ENCODE peak calls at places on chromosomes 1 and 21, in four cellular contexts. One of them, this sample, is unnamed.

GRCh38 chr21:45993210-45994085 is 11.9 kb downstream of the COL6A1 start:
- DNase-seq in AG10803: no peak
- DNase-seq in endodermal cell: peak
- DNase-seq in fibroblast of the aortic adventitia: no peak
- DNase-seq in this sample: no peak

GRCh38 chr1:180167721-180168467 is 13.2 kb downstream of the QSOX1 start:
- DNase-seq in AG10803: no peak
- DNase-seq in endodermal cell: peak
- DNase-seq in fibroblast of the aortic adventitia: no peak
- DNase-seq in this sample: no peak

GRCh38 chr1:206631085-206631509 is 4.2 kb upstream of the DYRK3 start:
- DNase-seq in endodermal cell: peak
- DNase-seq in fibroblast of the aortic adventitia: peak
- DNase-seq in AG10803: peak
- DNase-seq in this sample: peak

GRCh38 chr1:30631700-30632099 is 91.7 kb downstream of the MATN1 start:
- DNase-seq in endodermal cell: no peak
- DNase-seq in AG10803: no peak
- DNase-seq in fibroblast of the aortic adventitia: no peak
- DNase-seq in this sample: no peak

GRCh38 chr21:23452384-23453083 is 2154.7 kb downstream of the MRPL39 start:
- DNase-seq in fibroblast of the aortic adventitia: no peak
- DNase-seq in AG10803: no peak
- DNase-seq in endodermal cell: peak
- DNase-seq in this sample: no peak

GRCh38 chr1:150596095-150596892 is 16.9 kb upstream of the MCL1 start:
- DNase-seq in endodermal cell: no peak
- DNase-seq in AG10803: peak
- DNase-seq in fibroblast of the aortic adventitia: peak
- DNase-seq in this sample: peak

GRCh38 chr1:2228684-2229031 is 539 bp downstream of the SKI start:
- DNase-seq in endodermal cell: peak
- DNase-seq in AG10803: peak
- DNase-seq in fibroblast of the aortic adventitia: no peak
- DNase-seq in this sample: no peak

GRCh38 chr1:77889240-77889637 is 815 bp downstream of the NEXN start:
- DNase-seq in AG10803: peak
- DNase-seq in endodermal cell: no peak
- DNase-seq in fibroblast of the aortic adventitia: peak
- DNase-seq in this sample: peak

GRCh38 chr1:117654485-117655219 is 48.8 kb downstream of the TENT5C start:
- DNase-seq in endodermal cell: no peak
- DNase-seq in AG10803: no peak
- DNase-seq in fibroblast of the aortic adventitia: no peak
- DNase-seq in this sample: no peak

GRCh38 chr1:240803151-240803550 is 191.2 kb upstream of the GREM2 start:
- DNase-seq in AG10803: peak
- DNase-seq in endodermal cell: no peak
- DNase-seq in fibroblast of the aortic adventitia: peak
- DNase-seq in this sample: peak

GRCh38 chr1:48006318-48006717 is 9.1 kb upstream of the TRABD2B start:
- DNase-seq in fibroblast of the aortic adventitia: no peak
- DNase-seq in AG10803: no peak
- DNase-seq in endodermal cell: no peak
- DNase-seq in this sample: no peak

GRCh38 chr21:29416268-29416667 is 117.5 kb downstream of the BACH1 start:
- DNase-seq in endodermal cell: no peak
- DNase-seq in fibroblast of the aortic adventitia: no peak
- DNase-seq in AG10803: no peak
- DNase-seq in this sample: peak

GRCh38 chr1:229028509-229028908 is 242.4 kb upstream of the RAB4A start:
- DNase-seq in AG10803: no peak
- DNase-seq in endodermal cell: no peak
- DNase-seq in fibroblast of the aortic adventitia: no peak
- DNase-seq in this sample: no peak

GRCh38 chr21:46474365-46474764 is 15.7 kb downstream of the DIP2A start:
- DNase-seq in endodermal cell: no peak
- DNase-seq in fibroblast of the aortic adventitia: no peak
- DNase-seq in AG10803: no peak
- DNase-seq in this sample: no peak

GRCh38 chr1:84300991-84301758 is at the start of gene SAMD13:
- DNase-seq in endodermal cell: no peak
- DNase-seq in AG10803: peak
- DNase-seq in fibroblast of the aortic adventitia: peak
- DNase-seq in this sample: peak

GRCh38 chr21:45019076-45019886 is 55.1 kb upstream of the ADARB1 start:
- DNase-seq in AG10803: peak
- DNase-seq in fibroblast of the aortic adventitia: no peak
- DNase-seq in endodermal cell: no peak
- DNase-seq in this sample: no peak

DNA sequence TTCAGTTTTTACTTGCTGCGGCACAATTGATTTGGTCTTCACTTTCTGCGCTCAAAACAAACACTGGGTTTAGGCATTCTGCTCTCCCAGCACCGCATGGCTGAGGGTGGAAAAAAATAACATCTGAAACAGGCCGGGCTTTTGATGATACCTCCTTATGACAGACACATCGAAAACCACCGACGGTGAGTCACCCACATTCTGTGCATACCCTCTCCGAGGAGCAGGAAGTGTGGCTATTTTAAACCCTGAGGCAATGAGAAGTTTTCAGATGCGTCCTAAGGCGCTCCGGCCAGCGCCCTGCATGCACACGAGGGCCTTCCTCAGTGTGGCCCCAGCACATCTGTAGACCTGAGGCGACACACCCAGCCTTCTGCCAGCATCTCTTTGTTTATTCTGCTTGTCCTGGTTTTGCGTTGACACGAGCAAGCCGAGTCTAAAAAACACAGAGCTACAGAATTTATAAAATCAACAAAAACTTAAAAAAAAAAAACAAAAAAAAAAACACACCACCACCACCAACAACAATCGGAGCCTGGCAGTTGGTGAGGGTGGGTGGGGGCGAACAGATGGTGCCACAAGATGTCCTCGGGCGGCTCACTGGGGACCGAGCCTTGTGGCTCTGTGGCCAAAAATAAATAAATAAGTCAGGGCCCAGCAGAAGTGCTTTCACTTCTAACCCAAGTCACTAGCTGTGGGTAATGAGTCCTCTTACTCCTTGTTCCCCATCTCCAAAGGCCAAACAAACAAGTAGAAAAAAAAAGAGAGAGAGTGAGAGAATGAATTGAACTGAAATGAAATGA is 162.6 kb upstream of the IRF2BP2 start:
- DNase-seq in AG10803: peak
- DNase-seq in endodermal cell: peak
- DNase-seq in fibroblast of the aortic adventitia: peak
- DNase-seq in this sample: peak
- H3K4me3 ChIP-seq in AG10803: no peak
- H3K4me3 ChIP-seq in endodermal cell: no peak
- H3K4me3 ChIP-seq in fibroblast of the aortic adventitia: no peak
- H3K4me3 ChIP-seq in this sample: no peak

GRCh38 chr1:16615253-16616252 is 2.2 kb upstream of the NBPF1 start:
- DNase-seq in AG10803: no peak
- DNase-seq in endodermal cell: peak
- DNase-seq in fibroblast of the aortic adventitia: no peak
- DNase-seq in this sample: no peak

GRCh38 chr1:16612332-16613172 is 812 bp downstream of the NBPF1 start:
- DNase-seq in endodermal cell: peak
- DNase-seq in AG10803: peak
- DNase-seq in fibroblast of the aortic adventitia: peak
- DNase-seq in this sample: peak

GRCh38 chr1:16617101-16617727 is 3.9 kb upstream of the NBPF1 start:
- DNase-seq in AG10803: no peak
- DNase-seq in endodermal cell: peak
- DNase-seq in fibroblast of the aortic adventitia: no peak
- DNase-seq in this sample: no peak

GRCh38 chr1:16614361-16615252 is 1.2 kb upstream of the NBPF1 start:
- DNase-seq in endodermal cell: peak
- DNase-seq in fibroblast of the aortic adventitia: no peak
- DNase-seq in AG10803: no peak
- DNase-seq in this sample: no peak

DNA sequence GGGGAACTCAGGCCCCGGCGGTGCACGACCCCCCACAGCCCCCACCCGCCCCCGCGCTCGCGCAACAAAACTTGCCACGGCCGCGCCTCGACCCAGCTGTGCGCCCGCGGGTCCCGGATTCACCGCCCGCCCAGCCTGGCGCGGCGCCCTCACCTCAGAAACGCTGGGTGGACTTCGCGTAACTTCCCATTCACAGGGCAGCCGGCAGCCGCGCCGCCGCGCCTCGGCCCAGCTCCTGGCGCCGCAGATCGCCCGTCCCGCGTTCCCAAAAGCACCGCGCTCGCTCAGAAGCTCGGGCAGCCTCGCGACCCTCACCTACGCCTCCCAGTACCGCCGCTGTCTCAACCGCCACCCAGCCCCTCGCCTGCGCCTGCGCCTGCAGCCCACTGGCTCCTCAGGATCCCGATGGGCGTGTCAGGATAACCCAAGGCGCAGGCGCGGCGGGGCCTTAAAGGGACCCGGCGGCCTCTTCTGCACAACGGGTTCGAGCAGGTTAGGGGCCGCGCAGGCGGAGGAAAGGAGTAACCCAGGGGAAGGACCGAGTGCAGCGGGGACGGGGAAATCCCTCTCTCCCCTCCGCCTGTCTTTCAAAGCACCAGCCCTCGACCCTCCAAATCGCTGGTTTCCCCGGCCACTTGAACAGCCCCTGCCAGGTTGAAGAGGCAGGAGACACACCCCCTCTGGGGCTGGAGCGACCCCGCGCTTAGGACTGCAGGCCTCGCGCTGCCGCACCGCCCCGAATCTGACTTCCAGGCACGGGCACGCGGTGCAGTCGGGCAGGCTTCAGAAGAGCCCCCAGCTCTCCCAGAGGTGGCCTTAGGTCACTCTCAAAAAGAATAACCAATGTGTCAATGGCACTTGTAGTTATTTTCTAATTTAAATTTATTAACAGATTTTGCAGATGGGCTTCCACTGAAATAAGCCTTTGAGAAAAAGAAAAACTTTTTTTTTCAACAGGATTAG is at the start of gene NBPF1:
- DNase-seq in AG10803: peak
- DNase-seq in fibroblast of the aortic adventitia: peak
- DNase-seq in endodermal cell: peak
- DNase-seq in this sample: peak
- TF ChIP-seq CTCF in AG10803: no peak
- TF ChIP-seq CTCF in fibroblast of the aortic adventitia: no peak
- TF ChIP-seq CTCF in endodermal cell: peak
- TF ChIP-seq CTCF in this sample: no peak

GRCh38 chr1:98044071-98044697 is 123.3 kb upstream of the DPYD start:
- DNase-seq in AG10803: peak
- DNase-seq in endodermal cell: peak
- DNase-seq in fibroblast of the aortic adventitia: no peak
- DNase-seq in this sample: no peak
- H3K4me3 ChIP-seq in AG10803: peak
- H3K4me3 ChIP-seq in endodermal cell: no peak
- H3K4me3 ChIP-seq in fibroblast of the aortic adventitia: peak
- H3K4me3 ChIP-seq in this sample: peak

GRCh38 chr21:35191128-35191527 is 142.0 kb upstream of the RUNX1 start:
- DNase-seq in fibroblast of the aortic adventitia: no peak
- DNase-seq in AG10803: no peak
- DNase-seq in endodermal cell: no peak
- DNase-seq in this sample: no peak
- TF ChIP-seq CTCF in fibroblast of the aortic adventitia: no peak
- TF ChIP-seq CTCF in AG10803: no peak
- TF ChIP-seq CTCF in endodermal cell: no peak
- TF ChIP-seq CTCF in this sample: no peak

GRCh38 chr1:114512595-114513280 is 1.7 kb upstream of the TRIM33 start:
- DNase-seq in endodermal cell: no peak
- DNase-seq in fibroblast of the aortic adventitia: no peak
- DNase-seq in AG10803: no peak
- DNase-seq in this sample: no peak
- H3K4me3 ChIP-seq in endodermal cell: peak
- H3K4me3 ChIP-seq in fibroblast of the aortic adventitia: no peak
- H3K4me3 ChIP-seq in AG10803: peak
- H3K4me3 ChIP-seq in this sample: no peak

GRCh38 chr1:158793604-158794003 is 12.6 kb upstream of the OR6N2 start:
- DNase-seq in AG10803: no peak
- DNase-seq in fibroblast of the aortic adventitia: no peak
- DNase-seq in endodermal cell: peak
- DNase-seq in this sample: no peak
- TF ChIP-seq CTCF in AG10803: no peak
- TF ChIP-seq CTCF in fibroblast of the aortic adventitia: peak
- TF ChIP-seq CTCF in endodermal cell: peak
- TF ChIP-seq CTCF in this sample: no peak

GRCh38 chr1:156601122-156601830 is at the start of gene GPATCH4:
- DNase-seq in endodermal cell: peak
- DNase-seq in AG10803: peak
- DNase-seq in fibroblast of the aortic adventitia: peak
- DNase-seq in this sample: peak

GRCh38 chr1:156598125-156598524 is 3.2 kb downstream of the GPATCH4 start:
- DNase-seq in fibroblast of the aortic adventitia: no peak
- DNase-seq in AG10803: no peak
- DNase-seq in endodermal cell: no peak
- DNase-seq in this sample: no peak

GRCh38 chr1:156600733-156601121 is 552 bp downstream of the GPATCH4 start:
- DNase-seq in AG10803: no peak
- DNase-seq in fibroblast of the aortic adventitia: no peak
- DNase-seq in endodermal cell: no peak
- DNase-seq in this sample: no peak

GRCh38 chr1:156598731-156599432 is 2.4 kb downstream of the GPATCH4 start:
- DNase-seq in endodermal cell: no peak
- DNase-seq in fibroblast of the aortic adventitia: no peak
- DNase-seq in AG10803: no peak
- DNase-seq in this sample: no peak

GRCh38 chr1:156599811-156600210 is 1.5 kb downstream of the GPATCH4 start:
- DNase-seq in endodermal cell: no peak
- DNase-seq in fibroblast of the aortic adventitia: no peak
- DNase-seq in AG10803: no peak
- DNase-seq in this sample: peak
- H3K4me3 ChIP-seq in endodermal cell: no peak
- H3K4me3 ChIP-seq in fibroblast of the aortic adventitia: no peak
- H3K4me3 ChIP-seq in AG10803: no peak
- H3K4me3 ChIP-seq in this sample: no peak

DNA sequence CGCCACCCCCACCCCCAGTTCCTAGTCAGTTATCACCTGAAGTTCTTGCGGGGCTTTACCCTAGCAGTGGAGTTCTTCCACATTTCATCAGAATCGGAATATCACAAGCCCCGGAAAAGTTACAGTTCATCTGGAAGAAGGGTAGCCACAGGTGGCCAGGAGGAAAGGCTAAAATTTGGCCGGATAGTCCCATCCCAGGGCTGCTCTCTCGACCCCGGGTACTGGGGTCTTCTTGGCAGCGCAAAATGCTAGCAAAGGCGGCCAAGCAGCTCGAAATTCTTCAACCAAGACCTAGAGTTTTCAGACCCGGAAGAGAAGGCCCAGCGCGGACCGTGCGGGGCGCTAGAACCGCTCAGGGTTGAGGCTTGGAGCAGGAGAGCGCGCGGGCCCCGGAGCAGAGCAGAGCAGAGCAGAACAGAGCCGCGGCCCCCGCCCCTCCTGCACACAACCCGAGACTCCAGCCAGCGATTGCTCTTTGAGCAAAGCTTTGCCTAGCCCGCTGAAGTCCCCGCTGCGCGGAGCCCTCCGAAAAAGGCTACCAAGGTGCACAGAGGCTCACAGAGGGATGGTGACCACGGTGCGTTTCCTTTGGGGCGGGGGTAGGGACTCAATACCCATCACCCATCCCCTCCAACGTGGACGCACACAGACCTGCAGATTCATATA is 8.1 kb downstream of the HLX start:
- DNase-seq in fibroblast of the aortic adventitia: no peak
- DNase-seq in endodermal cell: peak
- DNase-seq in AG10803: no peak
- DNase-seq in this sample: no peak
- TF ChIP-seq CTCF in fibroblast of the aortic adventitia: no peak
- TF ChIP-seq CTCF in endodermal cell: peak
- TF ChIP-seq CTCF in AG10803: no peak
- TF ChIP-seq CTCF in this sample: no peak